ENCODE peak calls at places on chromosome 19, in eight cellular contexts. N, T, E, H, P, Q, K and X are unnamed samples.

GRCh38 chr19:32816555-32817099 is 52.9 kb downstream of the SLC7A9 start:
- DNase-seq in N (no peak), T (peak; percentile 6), E (no peak), H (no peak), P (no peak), Q (no peak), K (peak; percentile 53), X (no peak)

GRCh38 chr19:14094854-14095253 is 4.3 kb upstream of the SAMD1 start:
- DNase-seq in N (no peak), T (no peak), E (no peak), H (peak; percentile 14), P (no peak), Q (no peak), K (no peak), X (no peak)

GRCh38 chr19:37655689-37656491 is 625 bp upstream of the ZFP30 start:
- DNase-seq in N (peak; percentile 74), T (peak; percentile 69), E (peak; percentile 87), H (peak; percentile 92), P (peak; percentile 68), Q (peak; percentile 73), K (peak; percentile 88), X (peak; percentile 80)

GRCh38 chr19:34220472-34221063 is 33.8 kb upstream of the GARRE1 start:
- DNase-seq in N (peak; percentile 75), T (no peak), E (no peak), H (no peak), P (peak; percentile 53), Q (peak; percentile 33), K (peak; percentile 41), X (no peak)

GRCh38 chr19:6685962-6686627 is 16.1 kb upstream of the TNFSF14 start:
- DNase-seq in N (no peak), T (no peak), E (no peak), H (no peak), P (no peak), Q (no peak), K (no peak), X (no peak)

GRCh38 chr19:36837525-36837901 is 674 bp downstream of the ZNF790 start:
- DNase-seq in N (no peak), T (no peak), E (no peak), H (peak; percentile 45), P (no peak), Q (no peak), K (no peak), X (no peak)

GRCh38 chr19:57664269-57665127 is 4.2 kb upstream of the ZSCAN4 start:
- DNase-seq in N (no peak), T (peak; percentile 38), E (peak; percentile 23), H (peak; percentile 87), P (peak; percentile 31), Q (peak; percentile 30), K (peak; percentile 67), X (peak; percentile 17)

GRCh38 chr19:18130523-18131242 is 22.3 kb upstream of the PIK3R2 start:
- DNase-seq in N (no peak), T (no peak), E (no peak), H (peak; percentile 73), P (no peak), Q (no peak), K (no peak), X (no peak)

GRCh38 chr19:46355234-46355990 is 8.5 kb downstream of the PPP5C start:
- DNase-seq in N (no peak), T (no peak), E (no peak), H (no peak), P (no peak), Q (no peak), K (no peak), X (no peak)

GRCh38 chr19:768424-768823 is 17.5 kb downstream of the MISP start:
- DNase-seq in N (no peak), T (no peak), E (no peak), H (peak; percentile 95), P (peak; percentile 83), Q (no peak), K (no peak), X (no peak)

GRCh38 chr19:2827840-2828489 is 8.3 kb downstream of the ZNF554 start:
- DNase-seq in N (no peak), T (no peak), E (no peak), H (no peak), P (no peak), Q (no peak), K (no peak), X (no peak)

GRCh38 chr19:10892256-10892655 is 20.9 kb downstream of the CARM1 start:
- DNase-seq in N (no peak), T (no peak), E (no peak), H (peak; percentile 80), P (no peak), Q (no peak), K (peak; percentile 28), X (no peak)
- H3K27ac ChIP-seq in N (no peak overlapping the region), T (no peak overlapping the region), E (no peak overlapping the region), H (no peak overlapping the region), P (no peak overlapping the region), Q (peak overlapping the region; percentile 42), K (no peak overlapping the region), X (no peak overlapping the region)

GRCh38 chr19:13057744-13058143 is 44.9 kb downstream of the LYL1 start:
- DNase-seq in N (no peak), T (no peak), E (no peak), H (no peak), P (peak; percentile 47), Q (no peak), K (no peak), X (no peak)
- H3K27ac ChIP-seq in N (peak overlapping the region; percentile 92), T (no peak overlapping the region), E (peak overlapping the region; percentile 68), H (no peak overlapping the region), P (peak overlapping the region; percentile 100), Q (peak overlapping the region; percentile 100), K (no peak overlapping the region), X (peak overlapping the region; percentile 86)

DNA sequence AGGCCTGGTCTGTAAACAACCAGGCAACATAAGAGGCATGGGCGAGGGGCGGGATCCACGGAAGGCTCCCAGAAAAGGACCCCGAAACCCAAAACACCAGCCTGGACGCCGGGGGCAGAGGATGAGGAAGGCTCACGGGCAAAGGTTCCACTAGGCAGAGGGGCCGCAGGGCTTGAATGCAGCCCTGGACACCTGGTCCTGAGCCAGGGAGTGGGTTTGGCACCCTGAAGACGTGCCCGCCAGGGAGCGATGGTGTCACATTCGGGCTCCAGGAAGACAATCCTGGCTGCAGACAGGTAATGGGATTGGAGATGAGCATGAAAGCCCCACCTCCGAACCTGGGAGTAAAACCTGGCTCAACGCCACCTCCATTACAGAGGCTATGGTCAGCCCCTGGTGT is 31.8 kb downstream of the ZNF787 start:
- DNase-seq in N (no peak), T (no peak), E (no peak), H (no peak), P (no peak), Q (no peak), K (no peak), X (no peak)
- H3K27ac ChIP-seq in N (no peak overlapping the region), T (peak overlapping the region; percentile 100), E (no peak overlapping the region), H (no peak overlapping the region), P (no peak overlapping the region), Q (no peak overlapping the region), K (no peak overlapping the region), X (no peak overlapping the region)

GRCh38 chr19:39349326-39349725 is 7.1 kb downstream of the SAMD4B start:
- DNase-seq in N (no peak), T (no peak), E (no peak), H (no peak), P (no peak), Q (no peak), K (no peak), X (no peak)

GRCh38 chr19:39352549-39353285 is 10.5 kb downstream of the SAMD4B start:
- DNase-seq in N (no peak), T (no peak), E (no peak), H (peak; percentile 86), P (no peak), Q (no peak), K (no peak), X (no peak)

GRCh38 chr19:39347332-39348227 is 5.4 kb downstream of the SAMD4B start:
- DNase-seq in N (no peak), T (no peak), E (no peak), H (peak; percentile 85), P (peak; percentile 53), Q (no peak), K (no peak), X (no peak)

GRCh38 chr19:39351537-39352037 is 9.4 kb downstream of the SAMD4B start:
- DNase-seq in N (no peak), T (no peak), E (no peak), H (peak; percentile 88), P (peak; percentile 28), Q (no peak), K (no peak), X (no peak)

GRCh38 chr19:39350156-39350555 is 7.9 kb downstream of the SAMD4B start:
- DNase-seq in N (no peak), T (no peak), E (no peak), H (peak; percentile 75), P (no peak), Q (no peak), K (no peak), X (no peak)
- H3K27ac ChIP-seq in N (no peak overlapping the region), T (no peak overlapping the region), E (no peak overlapping the region), H (no peak overlapping the region), P (no peak overlapping the region), Q (no peak overlapping the region), K (no peak overlapping the region), X (peak overlapping the region; percentile 85)

GRCh38 chr19:44875666-44876418 is 15.2 kb upstream of the TOMM40 start:
- DNase-seq in N (no peak), T (peak; percentile 95), E (no peak), H (peak; percentile 80), P (peak; percentile 21), Q (no peak), K (no peak), X (no peak)
- H3K27ac ChIP-seq in N (no peak overlapping the region), T (peak overlapping the region; percentile 95), E (no peak overlapping the region), H (no peak overlapping the region), P (no peak overlapping the region), Q (peak overlapping the region; percentile 44), K (no peak overlapping the region), X (no peak overlapping the region)

GRCh38 chr19:30555788-30556110 is 183.6 kb downstream of the ZNF536 start:
- DNase-seq in N (no peak), T (no peak), E (no peak), H (no peak), P (no peak), Q (no peak), K (no peak), X (no peak)

GRCh38 chr19:30558793-30559192 is 186.6 kb downstream of the ZNF536 start:
- DNase-seq in N (no peak), T (no peak), E (no peak), H (no peak), P (no peak), Q (no peak), K (no peak), X (no peak)

GRCh38 chr19:30557927-30558557 is 185.9 kb downstream of the ZNF536 start:
- DNase-seq in N (no peak), T (no peak), E (no peak), H (no peak), P (no peak), Q (no peak), K (no peak), X (no peak)

GRCh38 chr19:30556230-30556711 is 184.1 kb downstream of the ZNF536 start:
- DNase-seq in N (no peak), T (no peak), E (no peak), H (no peak), P (no peak), Q (no peak), K (peak; percentile 62), X (peak; percentile 15)

DNA sequence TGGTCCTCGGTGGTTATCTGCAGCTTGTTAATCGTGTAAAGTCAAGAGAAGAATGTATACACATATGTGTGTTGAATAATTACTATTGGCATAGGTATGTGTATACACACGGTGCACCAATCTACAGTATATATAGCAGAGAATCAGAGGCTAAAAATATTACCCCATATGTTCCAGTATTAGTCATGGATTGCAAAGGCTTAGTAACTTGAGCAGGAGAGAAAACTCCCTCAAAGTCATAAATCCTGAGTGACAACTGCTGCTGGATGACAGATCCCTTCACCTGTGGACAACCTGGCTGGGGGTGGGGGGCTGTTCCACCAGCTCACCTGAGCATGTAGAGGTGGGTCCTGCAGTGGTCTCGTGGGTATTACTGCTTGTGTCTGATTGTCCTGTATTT is 185.0 kb downstream of the ZNF536 start:
- DNase-seq in N (no peak), T (no peak), E (no peak), H (no peak), P (no peak), Q (peak; percentile 27), K (no peak), X (no peak)
- H3K27ac ChIP-seq in N (no peak overlapping the region), T (no peak overlapping the region), E (peak overlapping the region; percentile 96), H (no peak overlapping the region), P (no peak overlapping the region), Q (no peak overlapping the region), K (no peak overlapping the region), X (peak overlapping the region; percentile 94)